ENCODE peak calls at places on chromosomes 6 and 20, in five cellular contexts. F is HCT116, A is hepatocyte, W is neural progenitor cell, T is GM23248. N is an unnamed sample. For H3K79me2, the result is how much of the 10 kb centered on the place peaks cover.

GRCh38 chr20:24470782-24471582 is 1.6 kb downstream of the SYNDIG1 start:
- DNase-seq in F (no peak), A (no peak), W (peak), T (peak), N (no peak)

GRCh38 chr20:32079655-32080109 is 27.6 kb downstream of the HCK start:
- DNase-seq in A (no peak), W (no peak), T (no peak), F (peak), N (no peak)

GRCh38 chr20:6418732-6419131 is 295.9 kb upstream of the FERMT1 start:
- DNase-seq in T (no peak), W (no peak), F (no peak), A (no peak), N (no peak)

GRCh38 chr6:7137335-7138106 is 29.8 kb downstream of the RREB1 start:
- DNase-seq in W (peak), T (peak), F (no peak), A (no peak), N (peak)

GRCh38 chr6:69865126-69865525 is 1.2 kb upstream of the COL19A1 start:
- DNase-seq in W (no peak), F (no peak), T (peak), A (no peak), N (no peak)

GRCh38 chr20:35104685-35105295 is 12.2 kb upstream of the TRPC4AP start:
- DNase-seq in F (no peak), A (no peak), T (no peak), W (no peak), N (no peak)

GRCh38 chr20:846894-847278 is 13.4 kb downstream of the FAM110A start:
- DNase-seq in F (no peak), A (no peak), W (no peak), T (no peak), N (peak)

GRCh38 chr6:117167520-117168271 is 97.7 kb upstream of the VGLL2 start:
- DNase-seq in A (peak), F (peak), W (peak), T (peak), N (no peak)

GRCh38 chr20:61745397-61746146 is 320.1 kb downstream of the TAF4 start:
- DNase-seq in F (no peak), A (no peak), W (no peak), T (no peak), N (no peak)

GRCh38 chr20:36493013-36493800 is 48.1 kb upstream of the MYL9 start:
- DNase-seq in T (no peak), F (no peak), W (peak), A (no peak), N (peak)

GRCh38 chr20:22302039-22302438 is 282.3 kb downstream of the FOXA2 start:
- DNase-seq in A (no peak), W (no peak), F (no peak), T (no peak), N (no peak)

GRCh38 chr20:23060629-23061028 is 11.2 kb upstream of the THBD start:
- DNase-seq in T (no peak), F (no peak), A (no peak), W (no peak), N (no peak)

GRCh38 chr6:122808121-122808885 is 19.2 kb downstream of the SMPDL3A start:
- DNase-seq in A (no peak), F (no peak), W (no peak), T (no peak), N (no peak)

GRCh38 chr6:62338477-62338876 is 52.5 kb upstream of the KHDRBS2 start:
- DNase-seq in A (no peak), W (no peak), F (no peak), T (no peak), N (no peak)

GRCh38 chr6:53103993-53104675 is 38.9 kb downstream of the FBXO9 start:
- DNase-seq in F (no peak), A (no peak), W (peak), T (peak), N (peak)

GRCh38 chr20:45336530-45337366 is 11.5 kb downstream of the SDC4 start:
- DNase-seq in T (peak), A (peak), F (no peak), W (no peak), N (no peak)

GRCh38 chr6:36963451-36964290 is 9.1 kb downstream of the PI16 start:
- DNase-seq in W (no peak), T (no peak), F (no peak), A (no peak), N (peak)

GRCh38 chr6:156933201-156934053 is 156.2 kb downstream of the ARID1B start:
- DNase-seq in F (no peak), T (no peak), A (peak), W (peak), N (peak)

GRCh38 chr6:144314003-144314485 is 28.9 kb downstream of the UTRN start:
- DNase-seq in W (no peak), A (no peak), F (no peak), T (peak), N (no peak)
- TF ChIP-seq EZH2phosphoT487 in W (no peak), A (no peak), F (no peak), T (no peak), N (no peak)

GRCh38 chr20:33687370-33687915 is 1.3 kb upstream of the E2F1 start:
- DNase-seq in A (peak), T (peak), W (no peak), F (no peak), N (no peak)

GRCh38 chr20:33685328-33686007 is 717 bp downstream of the E2F1 start:
- DNase-seq in A (peak), T (peak), W (peak), F (no peak), N (peak)

GRCh38 chr20:33686984-33687366 is 790 bp upstream of the E2F1 start:
- DNase-seq in A (no peak), F (no peak), T (no peak), W (no peak), N (no peak)

GRCh38 chr20:33686008-33686983 is at the start of gene E2F1:
- DNase-seq in A (peak), T (peak), F (peak), W (peak), N (peak)

DNA sequence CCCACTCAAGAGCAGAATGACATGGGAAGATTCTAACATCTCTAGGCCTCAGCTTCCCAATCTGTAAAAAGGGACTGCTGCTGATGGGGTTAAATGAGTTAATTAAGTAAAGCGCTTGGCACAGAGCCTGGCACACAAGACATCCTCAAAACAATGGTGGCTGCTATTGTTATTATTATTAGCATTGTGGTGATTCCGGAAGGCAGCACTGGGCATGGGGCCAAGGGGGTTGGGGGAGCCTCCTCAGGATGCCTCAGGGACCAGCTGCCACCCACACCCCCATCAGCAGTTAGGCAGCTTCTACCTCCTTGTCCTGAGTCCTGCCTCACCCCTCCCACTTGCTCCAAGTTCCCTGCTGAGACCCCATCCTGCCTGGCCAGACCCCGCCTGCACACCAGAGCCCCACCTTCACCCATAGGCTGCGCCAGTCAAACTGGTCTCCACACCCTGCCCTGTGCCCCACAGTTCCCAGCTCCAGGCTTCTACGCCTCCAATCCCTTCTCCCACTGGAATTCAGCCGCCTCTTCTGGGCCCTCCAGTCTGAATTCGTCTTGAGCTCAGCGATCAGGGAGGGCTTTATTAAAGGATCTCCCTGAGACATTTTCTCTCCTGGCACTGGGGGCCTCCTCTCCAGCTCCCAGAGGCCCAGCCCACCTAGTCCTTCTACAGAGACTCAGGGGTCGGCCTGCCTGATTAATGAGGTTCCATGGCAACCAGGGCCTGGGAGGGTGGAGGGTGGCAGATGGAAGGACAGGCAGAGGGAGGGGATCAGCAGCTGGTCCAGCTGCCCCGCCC is 1.5 kb downstream of the E2F1 start:
- DNase-seq in W (peak), T (no peak), F (no peak), A (no peak), N (peak)
- H3K79me2 ChIP-seq in W (under half), T (under half), F (under half), A (under half), N (half or more)

DNA sequence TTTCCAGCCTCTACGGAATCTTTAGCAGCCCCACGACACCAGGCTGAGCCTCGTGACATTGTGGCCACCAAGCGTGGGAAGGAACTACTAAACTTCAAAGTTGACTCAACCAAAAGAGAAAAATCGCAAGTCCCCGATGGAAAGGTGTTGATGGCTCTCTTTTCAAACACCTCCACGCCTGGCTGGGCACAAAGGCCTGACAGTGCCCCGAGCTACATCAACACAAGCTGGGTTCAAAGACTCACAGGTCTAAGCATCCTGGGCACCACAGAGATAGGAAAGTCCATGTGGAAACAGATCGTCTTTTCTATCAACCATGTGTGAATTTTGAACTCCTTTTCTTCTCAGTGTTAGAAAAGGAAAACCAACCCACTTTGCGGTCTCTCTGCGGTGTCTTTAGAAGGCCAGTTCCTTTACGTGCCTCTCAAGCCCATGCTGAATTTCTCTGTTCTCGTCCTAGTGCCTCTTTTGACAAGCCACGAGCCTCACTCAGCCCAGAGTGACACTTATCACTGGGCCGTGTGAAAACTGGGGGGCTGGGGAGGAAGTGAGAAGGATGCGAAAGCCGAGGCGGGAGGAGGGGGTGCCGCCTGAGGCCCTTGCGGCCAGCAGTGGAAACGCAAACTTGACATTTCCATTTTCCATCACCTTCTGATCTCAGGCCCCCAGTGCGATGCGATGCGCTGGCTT is 59.4 kb downstream of the GFOD1 start:
- DNase-seq in F (no peak), W (no peak), T (no peak), A (no peak), N (peak)
- H2AFZ ChIP-seq in F (no peak), W (no peak), T (no peak), A (no peak), N (peak)

GRCh38 chr6:106160189-106160588 is 74.1 kb downstream of the PRDM1 start:
- DNase-seq in F (no peak), A (no peak), T (no peak), W (no peak), N (no peak)

GRCh38 chr6:106159531-106159940 is 73.4 kb downstream of the PRDM1 start:
- DNase-seq in A (no peak), F (peak), W (no peak), T (peak), N (no peak)

GRCh38 chr6:106156863-106157262 is 70.7 kb downstream of the PRDM1 start:
- DNase-seq in A (no peak), W (no peak), T (no peak), F (no peak), N (no peak)

GRCh38 chr6:106156413-106156812 is 70.3 kb downstream of the PRDM1 start:
- DNase-seq in F (no peak), W (no peak), A (no peak), T (no peak), N (no peak)

GRCh38 chr6:106158816-106159215 is 72.7 kb downstream of the PRDM1 start:
- DNase-seq in A (no peak), F (no peak), W (no peak), T (peak), N (no peak)
- TF ChIP-seq EZH2phosphoT487 in A (no peak), F (no peak), W (no peak), T (no peak), N (no peak)

GRCh38 chr6:13478525-13478962 is 8.9 kb downstream of the GFOD1 start:
- DNase-seq in A (no peak), T (no peak), W (no peak), F (no peak), N (peak)

GRCh38 chr6:13484138-13484708 is 3.2 kb downstream of the GFOD1 start:
- DNase-seq in A (no peak), F (no peak), W (no peak), T (no peak), N (no peak)

GRCh38 chr6:13479206-13479797 is 8.1 kb downstream of the GFOD1 start:
- DNase-seq in A (no peak), T (no peak), F (no peak), W (no peak), N (no peak)

GRCh38 chr6:13480631-13481501 is 6.5 kb downstream of the GFOD1 start:
- DNase-seq in F (no peak), A (no peak), T (peak), W (no peak), N (no peak)

DNA sequence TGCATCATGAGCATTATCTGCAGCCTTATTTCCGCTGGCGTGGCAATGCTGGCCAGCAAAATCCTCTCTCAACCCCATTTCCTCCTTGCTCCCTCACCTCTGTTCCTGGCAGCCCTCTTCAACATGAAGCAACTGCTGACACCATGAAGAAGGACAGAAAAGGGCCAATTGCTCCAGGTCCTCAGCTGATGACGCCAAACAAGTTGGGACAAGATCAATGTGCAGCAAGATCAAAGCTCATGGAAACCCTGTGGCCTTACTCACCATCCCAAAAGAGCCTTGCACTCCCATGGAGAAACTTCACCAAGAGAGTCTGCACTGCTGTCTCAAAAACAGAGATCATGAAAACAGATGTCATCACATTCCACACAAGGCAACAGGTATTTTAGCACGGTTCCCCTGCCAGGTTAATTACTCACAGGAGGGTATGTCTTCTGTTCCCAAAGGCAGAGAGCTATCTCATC is 7.4 kb downstream of the GFOD1 start:
- DNase-seq in T (no peak), F (no peak), W (no peak), A (no peak), N (no peak)
- H3K79me2 ChIP-seq in T (under half), F (under half), W (under half), A (under half), N (half or more)

DNA sequence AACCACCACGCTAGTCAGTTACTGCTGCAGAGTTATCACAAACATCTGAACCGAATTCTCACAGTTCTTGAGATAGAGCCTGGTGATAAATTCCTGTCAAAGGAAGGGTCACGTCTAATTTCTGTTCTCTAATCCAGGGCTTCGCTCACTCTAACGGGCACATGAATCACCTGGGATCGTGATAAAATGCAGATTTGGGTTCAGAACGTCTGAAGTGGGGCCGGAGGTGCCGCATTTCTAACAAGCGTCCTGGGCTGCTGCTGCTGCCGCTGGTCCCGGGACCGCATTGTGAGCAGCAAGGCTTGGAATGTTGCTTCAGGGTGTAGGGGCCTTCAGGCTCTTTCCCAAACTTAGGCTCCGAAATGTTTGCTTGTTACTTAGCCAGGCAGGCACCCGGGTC is 264.1 kb downstream of the CDC5L start:
- DNase-seq in A (no peak), W (peak), F (no peak), T (no peak), N (no peak)
- H2AFZ ChIP-seq in A (no peak), W (peak), F (no peak), T (no peak), N (no peak)

GRCh38 chr6:151413372-151414145 is 22.2 kb upstream of the ZBTB2 start:
- DNase-seq in A (no peak), W (no peak), F (no peak), T (no peak), N (no peak)
- TF ChIP-seq EZH2phosphoT487 in A (no peak), W (no peak), F (no peak), T (no peak), N (no peak)